ENCODE peak calls at places on chromosomes 16 and 17, in nine cellular contexts. N is ovary; E is left colon; G is MG63; F is iris pigment epithelial cell; T is CD4-positive, CD25-positive, alpha-beta regulatory T cell; U is CD8-positive, alpha-beta T cell; K is EH; I is NCI-H1105. X is an unnamed sample.

GRCh38 chr16:25135239-25135878 is 23.8 kb downstream of the LCMT1 start:
- DNase-seq in N (no peak), E (peak; percentile 23), G (peak; percentile 26), F (peak; percentile 60), T (no peak), U (no peak), K (peak; percentile 67), I (no peak), X (no peak)

GRCh38 chr17:19247423-19247822 is 10.3 kb downstream of the EPN2 start:
- DNase-seq in N (no peak), E (no peak), G (no peak), F (no peak), T (no peak), U (no peak), K (no peak), I (no peak), X (no peak)

GRCh38 chr17:4520881-4521600 is 22.4 kb downstream of the SPNS2 start:
- DNase-seq in N (no peak), E (no peak), G (peak; percentile 80), F (peak; percentile 83), T (no peak), U (no peak), K (peak; percentile 41), I (no peak), X (no peak)

GRCh38 chr17:68291836-68292688 is 767 bp downstream of the ARSG start:
- DNase-seq in N (peak; percentile 56), E (peak; percentile 83), G (peak; percentile 86), F (peak; percentile 85), T (peak; percentile 86), U (peak; percentile 91), K (peak; percentile 63), I (peak; percentile 46), X (peak; percentile 96)

GRCh38 chr16:962901-963814 is 7.6 kb downstream of the LMF1 start:
- DNase-seq in N (no peak), E (no peak), G (no peak), F (no peak), T (no peak), U (no peak), K (no peak), I (no peak), X (no peak)

GRCh38 chr16:85699628-85700027 is 10.9 kb upstream of the GINS2 start:
- DNase-seq in N (no peak), E (no peak), G (peak; percentile 51), F (peak; percentile 31), T (no peak), U (no peak), K (peak; percentile 65), I (no peak), X (no peak)

GRCh38 chr17:81735181-81736102 is 23.4 kb downstream of the SLC25A10 start:
- DNase-seq in N (no peak), E (peak; percentile 64), G (peak; percentile 52), F (no peak), T (no peak), U (no peak), K (peak; percentile 50), I (peak; percentile 26), X (peak; percentile 79)

GRCh38 chr17:50779747-50780363 is 12.5 kb upstream of the ANKRD40CL start:
- DNase-seq in N (no peak), E (no peak), G (no peak), F (no peak), T (peak; percentile 39), U (peak; percentile 27), K (no peak), I (no peak), X (no peak)

GRCh38 chr16:86293897-86294296 is 216.4 kb upstream of the FOXF1 start:
- DNase-seq in N (no peak), E (no peak), G (no peak), F (no peak), T (no peak), U (no peak), K (no peak), I (no peak), X (no peak)

GRCh38 chr17:63699638-63700527 is at the start of gene LIMD2:
- DNase-seq in N (peak; percentile 49), E (peak; percentile 76), G (peak; percentile 61), F (peak; percentile 29), T (peak; percentile 80), U (peak; percentile 90), K (peak; percentile 56), I (peak; percentile 56), X (peak; percentile 83)

GRCh38 chr16:66677179-66677578 is 19.4 kb downstream of the CMTM4 start:
- DNase-seq in N (no peak), E (no peak), G (no peak), F (no peak), T (no peak), U (no peak), K (no peak), I (no peak), X (no peak)

GRCh38 chr16:89317101-89317671 is 99.7 kb downstream of the ZNF778 start:
- DNase-seq in N (no peak), E (peak; percentile 42), G (no peak), F (no peak), T (no peak), U (no peak), K (no peak), I (no peak), X (no peak)

GRCh38 chr16:188674-189073 is 8.4 kb downstream of the HBQ1 start:
- DNase-seq in N (no peak), E (no peak), G (no peak), F (no peak), T (no peak), U (no peak), K (no peak), I (no peak), X (no peak)